ENCODE peak calls at places on chromosomes 7 and 10, in nine cellular contexts. X is NCI-H748 treated with DMSO at 0.1 percent for 48 hours; V is choroid plexus epithelial cell; A is cardiac fibroblast; U is activated T-cell treated with anti-CD3 and anti-CD28 coated beads for 1 hour; J is colonic mucosa; W is CD4-positive, CD25-positive, alpha-beta regulatory T cell; P is A673; K is lower lobe of right lung. M is an unnamed sample.

GRCh38 chr7:151404216-151405011 is 5.4 kb downstream of the WDR86 start:
- DNase-seq in V (peak), X (no peak), K (peak), P (no peak), J (no peak), A (peak), W (no peak), U (no peak), M (no peak)

GRCh38 chr7:108484137-108484536 is 27.9 kb upstream of the NRCAM start:
- DNase-seq in U (no peak), W (no peak), A (no peak), K (no peak), V (no peak), X (no peak), P (no peak), J (no peak), M (no peak)

GRCh38 chr10:80344912-80345311 is 11.6 kb downstream of the DYDC1 start:
- DNase-seq in A (no peak), W (no peak), U (no peak), P (no peak), J (no peak), K (no peak), V (no peak), X (no peak), M (no peak)

GRCh38 chr10:26212511-26212910 is 4.1 kb upstream of the GAD2 start:
- DNase-seq in P (no peak), K (no peak), V (no peak), X (no peak), A (no peak), W (no peak), J (no peak), U (no peak), M (no peak)

GRCh38 chr7:151412318-151412717 is 2.5 kb upstream of the WDR86 start:
- DNase-seq in J (no peak), P (no peak), V (no peak), K (no peak), U (no peak), A (no peak), X (no peak), W (no peak), M (no peak)

GRCh38 chr7:131057015-131057518 is 270.6 kb upstream of the MKLN1 start:
- DNase-seq in V (peak), A (peak), K (no peak), X (no peak), W (peak), J (peak), U (no peak), P (no peak), M (peak)

GRCh38 chr7:28804990-28805389 is 153.1 kb downstream of the TRIL start:
- DNase-seq in A (peak), P (peak), V (peak), X (no peak), K (no peak), W (no peak), U (no peak), J (no peak), M (no peak)

GRCh38 chr10:92656266-92656961 is 33.3 kb upstream of the HHEX start:
- DNase-seq in U (no peak), V (no peak), A (no peak), X (no peak), W (no peak), J (no peak), P (no peak), K (no peak), M (no peak)

GRCh38 chr7:1608318-1608717 is 38.5 kb upstream of the PSMG3 start:
- DNase-seq in X (no peak), J (no peak), V (no peak), P (no peak), A (no peak), U (no peak), K (no peak), W (no peak), M (no peak)

GRCh38 chr7:80243425-80243824 is 108.8 kb downstream of the GNAI1 start:
- DNase-seq in P (no peak), A (peak), U (no peak), K (no peak), V (peak), J (no peak), W (no peak), X (no peak), M (no peak)

GRCh38 chr7:64515781-64516180 is 47.1 kb downstream of the ZNF680 start:
- DNase-seq in W (no peak), V (peak), U (no peak), A (peak), J (no peak), K (no peak), P (no peak), X (no peak), M (no peak)

GRCh38 chr7:134298902-134299683 is 17.6 kb downstream of the SLC35B4 start:
- DNase-seq in W (no peak), P (no peak), V (peak), J (peak), K (no peak), X (no peak), A (peak), U (no peak), M (peak)

GRCh38 chr7:100568936-100569844 is 4.5 kb downstream of the SAP25 start:
- DNase-seq in U (peak), W (no peak), V (peak), A (peak), K (peak), P (peak), J (peak), X (peak), M (peak)